ENCODE peak calls at places on chromosomes 3 and 15, in ten cellular contexts. K is IMR-90; E is AG09309; U is CD8-positive, alpha-beta T cell; P is HL-60; B is neural progenitor cell; R is cardiac muscle cell; L is stomach; C is progenitor cell of endocrine pancreas; O is HFF-Myc. W is an unnamed sample.

GRCh38 chr15:39641187-39641889 is 60.5 kb downstream of the THBS1 start:
- DNase-seq in B (no peak), R (no peak), U (no peak), C (no peak), P (no peak), E (no peak), L (no peak), O (no peak), K (peak), W (no peak)

GRCh38 chr15:58466566-58466965 is 34.8 kb downstream of the LIPC start:
- DNase-seq in P (no peak), R (no peak), B (no peak), U (no peak), E (no peak), O (no peak), K (no peak), C (no peak), L (no peak), W (no peak)

GRCh38 chr3:140308535-140308934 is 369.3 kb upstream of the TRIM42 start:
- DNase-seq in B (no peak), P (no peak), C (no peak), L (no peak), R (no peak), O (no peak), U (no peak), E (no peak), K (no peak), W (no peak)

GRCh38 chr15:93987068-93987467 is 244.3 kb upstream of the MCTP2 start:
- DNase-seq in U (no peak), P (no peak), E (no peak), R (no peak), B (no peak), K (no peak), L (no peak), O (no peak), C (no peak), W (no peak)

GRCh38 chr3:23004971-23005370 is 198.2 kb upstream of the UBE2E2 start:
- DNase-seq in L (no peak), K (peak), R (no peak), E (no peak), U (no peak), B (no peak), C (no peak), O (no peak), P (no peak), W (no peak)

GRCh38 chr3:45143673-45144670 is 2.2 kb downstream of the CDCP1 start:
- DNase-seq in R (no peak), C (no peak), B (no peak), P (no peak), E (no peak), U (no peak), O (no peak), L (no peak), K (no peak), W (no peak)

GRCh38 chr3:66017084-66017990 is 21.4 kb downstream of the MAGI1 start:
- DNase-seq in K (no peak), R (no peak), E (no peak), O (no peak), U (no peak), C (no peak), P (no peak), B (no peak), L (no peak), W (no peak)

GRCh38 chr15:93422476-93422875 is 333.5 kb upstream of the RGMA start:
- DNase-seq in E (no peak), C (no peak), O (no peak), P (no peak), U (no peak), L (no peak), K (no peak), R (no peak), B (no peak), W (no peak)

GRCh38 chr3:133130168-133130567 is 92.0 kb downstream of the TMEM108 start:
- DNase-seq in B (no peak), L (no peak), O (no peak), P (no peak), U (no peak), E (no peak), R (no peak), C (no peak), K (peak), W (no peak)

GRCh38 chr15:52234596-52235541 is 43.7 kb upstream of the GNB5 start:
- DNase-seq in U (no peak), K (no peak), P (no peak), C (no peak), B (no peak), L (no peak), R (no peak), O (no peak), E (no peak), W (no peak)

GRCh38 chr3:140595295-140595694 is 82.6 kb upstream of the TRIM42 start:
- DNase-seq in O (no peak), L (no peak), K (no peak), E (no peak), P (no peak), R (no peak), C (no peak), B (no peak), U (no peak), W (no peak)

GRCh38 chr3:124671123-124671522 is 59.1 kb upstream of the UMPS start:
- DNase-seq in B (no peak), C (no peak), R (no peak), U (peak), O (no peak), K (no peak), P (peak), E (no peak), L (no peak), W (no peak)

GRCh38 chr3:127733781-127734180 is 61.0 kb downstream of the ABTB1 start:
- DNase-seq in B (no peak), K (no peak), L (no peak), P (no peak), C (no peak), E (no peak), U (no peak), O (no peak), R (no peak), W (no peak)

GRCh38 chr3:185337231-185337816 is 25.6 kb upstream of the MAP3K13 start:
- DNase-seq in C (no peak), U (no peak), E (no peak), B (no peak), O (no peak), R (no peak), P (no peak), L (no peak), K (no peak), W (no peak)

GRCh38 chr3:8658326-8659212 is 14.0 kb upstream of the SSUH2 start:
- DNase-seq in R (peak), K (peak), L (peak), P (no peak), B (no peak), C (peak), E (no peak), O (no peak), U (no peak), W (peak)

GRCh38 chr15:99427668-99428361 is 138.0 kb upstream of the MEF2A start:
- DNase-seq in K (no peak), O (no peak), B (no peak), C (no peak), L (no peak), U (no peak), R (no peak), P (no peak), E (no peak), W (no peak)

GRCh38 chr3:46714728-46715506 is 2.8 kb downstream of the PRSS50 start:
- DNase-seq in U (no peak), P (no peak), R (no peak), E (no peak), O (no peak), C (no peak), L (no peak), B (no peak), K (no peak), W (peak)

GRCh38 chr15:44712108-44713005 is 1.0 kb downstream of the B2M start:
- DNase-seq in P (peak), O (no peak), R (no peak), L (peak), C (no peak), E (peak), K (peak), B (no peak), U (no peak), W (no peak)

GRCh38 chr3:23648965-23649328 is 156.8 kb upstream of the UBE2E1 start:
- DNase-seq in U (no peak), K (peak), R (no peak), O (no peak), C (no peak), E (no peak), P (no peak), B (no peak), L (no peak), W (no peak)

GRCh38 chr15:72725446-72725845 is 39.4 kb downstream of the BBS4 start:
- DNase-seq in U (no peak), B (no peak), L (no peak), R (no peak), C (no peak), P (no peak), E (no peak), O (no peak), K (no peak), W (no peak)

GRCh38 chr3:37620071-37620635 is 241.5 kb upstream of the CTDSPL start:
- DNase-seq in E (no peak), P (no peak), B (no peak), L (no peak), C (no peak), U (no peak), K (no peak), O (no peak), R (peak), W (no peak)

GRCh38 chr15:93617443-93617842 is 528.4 kb upstream of the RGMA start:
- DNase-seq in C (no peak), K (no peak), U (no peak), B (no peak), R (no peak), E (no peak), P (no peak), L (no peak), O (no peak), W (no peak)

GRCh38 chr3:72968280-72968679 is 28.3 kb upstream of the PPP4R2 start:
- DNase-seq in E (no peak), P (no peak), L (peak), B (no peak), O (no peak), U (no peak), C (no peak), K (no peak), R (no peak), W (no peak)

GRCh38 chr3:144162042-144162441 is 190.4 kb downstream of the DIPK2A start:
- DNase-seq in O (no peak), E (peak), R (no peak), P (no peak), U (no peak), B (no peak), K (peak), C (no peak), L (no peak), W (no peak)

GRCh38 chr15:45703670-45704328 is 69.0 kb downstream of the SQOR start:
- DNase-seq in E (no peak), B (peak), K (no peak), U (no peak), L (no peak), C (no peak), R (no peak), P (no peak), O (no peak), W (no peak)

GRCh38 chr3:115922681-115923347 is 299.5 kb downstream of the GAP43 start:
- DNase-seq in C (no peak), R (peak), O (peak), K (peak), E (peak), B (peak), L (no peak), U (no peak), P (no peak), W (no peak)

GRCh38 chr3:27044926-27045481 is 324.2 kb downstream of the NEK10 start:
- DNase-seq in E (no peak), B (no peak), U (no peak), C (no peak), R (no peak), P (no peak), K (no peak), O (no peak), L (no peak), W (no peak)

GRCh38 chr3:54164192-54164975 is 42.0 kb downstream of the CACNA2D3 start:
- DNase-seq in L (no peak), K (no peak), B (no peak), R (peak), P (no peak), U (no peak), C (no peak), E (no peak), O (no peak), W (no peak)

GRCh38 chr3:139062915-139063314 is 18.2 kb upstream of the PRR23C start:
- DNase-seq in E (no peak), C (no peak), L (no peak), P (no peak), R (no peak), B (no peak), K (no peak), U (no peak), O (no peak), W (no peak)

GRCh38 chr15:39235084-39235795 is 345.6 kb upstream of the THBS1 start:
- DNase-seq in C (no peak), E (peak), K (peak), L (no peak), O (no peak), U (no peak), P (peak), B (no peak), R (no peak), W (no peak)

GRCh38 chr15:58546635-58547627 is 115.1 kb downstream of the LIPC start:
- DNase-seq in L (peak), B (no peak), R (peak), P (no peak), U (no peak), C (no peak), K (peak), E (peak), O (peak), W (no peak)

GRCh38 chr15:88805031-88805780 is 2.0 kb downstream of the ACAN start:
- DNase-seq in U (no peak), B (no peak), E (no peak), O (no peak), R (no peak), L (no peak), P (no peak), K (no peak), C (no peak), W (no peak)
- TF ChIP-seq CTCF in U (no peak), B (no peak), E (no peak), O (no peak), R (no peak), L (no peak), P (no peak), K (no peak), C (no peak), W (no peak)

DNA sequence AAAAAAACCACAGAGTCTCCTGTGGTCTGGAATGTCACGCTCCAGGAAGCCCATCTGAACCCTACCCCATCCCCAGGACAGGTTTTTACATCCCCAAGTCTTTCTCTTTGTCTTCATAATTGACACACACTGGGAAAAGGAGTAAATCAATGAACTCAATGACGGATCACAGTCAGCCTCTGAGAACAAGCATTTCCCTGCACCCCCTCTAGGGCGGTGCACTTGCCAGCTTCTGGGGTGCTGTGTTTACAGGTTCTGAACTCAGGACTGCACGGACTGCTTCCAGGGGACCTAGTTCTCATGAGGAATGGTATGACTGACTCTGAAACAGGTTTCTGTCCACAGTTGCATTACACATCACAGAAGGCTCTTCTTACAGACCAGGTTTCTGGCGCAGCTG is 81.1 kb downstream of the NUP210 start:
- DNase-seq in E (no peak), B (no peak), O (no peak), L (no peak), P (no peak), K (no peak), U (no peak), C (no peak), R (no peak), W (no peak)
- TF ChIP-seq CTCF in E (no peak), B (no peak), O (no peak), L (no peak), P (no peak), K (no peak), U (no peak), C (no peak), R (no peak), W (no peak)

GRCh38 chr15:70426065-70426821 is 328.5 kb upstream of the TLE3 start:
- DNase-seq in C (no peak), B (no peak), E (no peak), R (no peak), O (no peak), L (no peak), P (no peak), K (peak), U (no peak), W (no peak)

GRCh38 chr15:70427531-70428120 is 329.9 kb upstream of the TLE3 start:
- DNase-seq in K (no peak), P (no peak), E (no peak), L (no peak), C (no peak), O (no peak), U (no peak), B (no peak), R (no peak), W (no peak)

GRCh38 chr15:70424937-70425411 is 327.3 kb upstream of the TLE3 start:
- DNase-seq in B (no peak), R (no peak), P (peak), O (no peak), E (no peak), L (no peak), C (no peak), K (no peak), U (no peak), W (no peak)

GRCh38 chr15:70428211-70428822 is 330.6 kb upstream of the TLE3 start:
- DNase-seq in O (no peak), P (no peak), L (no peak), E (no peak), R (no peak), U (no peak), C (no peak), B (no peak), K (no peak), W (no peak)

GRCh38 chr15:70427120-70427519 is 329.4 kb upstream of the TLE3 start:
- DNase-seq in U (no peak), P (no peak), C (no peak), E (no peak), R (no peak), O (no peak), L (no peak), K (no peak), B (no peak), W (no peak)
- TF ChIP-seq CTCF in U (no peak), P (no peak), C (no peak), E (no peak), R (peak), O (no peak), L (no peak), K (no peak), B (no peak), W (no peak)

GRCh38 chr3:194204036-194204792 is 68.3 kb downstream of the HES1 start:
- DNase-seq in C (peak), U (no peak), K (no peak), B (peak), O (no peak), E (no peak), P (no peak), L (no peak), R (peak), W (peak)

GRCh38 chr3:194206375-194206774 is 70.4 kb downstream of the HES1 start:
- DNase-seq in C (no peak), E (no peak), K (peak), P (peak), O (no peak), L (no peak), R (no peak), B (no peak), U (no peak), W (no peak)

GRCh38 chr3:194203482-194204035 is 67.6 kb downstream of the HES1 start:
- DNase-seq in E (no peak), C (no peak), L (no peak), K (no peak), B (no peak), U (no peak), O (no peak), R (no peak), P (peak), W (no peak)

GRCh38 chr3:194205675-194206133 is 69.8 kb downstream of the HES1 start:
- DNase-seq in K (no peak), L (no peak), B (no peak), P (peak), C (no peak), U (no peak), O (no peak), R (peak), E (no peak), W (no peak)

GRCh38 chr3:194204793-194205065 is 68.8 kb downstream of the HES1 start:
- DNase-seq in P (no peak), O (no peak), B (peak), U (no peak), R (no peak), L (no peak), E (no peak), C (no peak), K (no peak), W (no peak)
- TF ChIP-seq CTCF in P (no peak), O (no peak), B (no peak), U (no peak), R (no peak), L (no peak), E (no peak), C (no peak), K (no peak), W (no peak)